ENCODE peak calls at places on chromosomes 3 and 15, in five cellular contexts. S, O, V, B and W are unnamed samples.

GRCh38 chr3:120622457-120622856 is 26.3 kb downstream of the NDUFB4 start:
- DNase-seq in S (no peak), O (no peak), V (no peak), B (no peak), W (no peak)

GRCh38 chr3:81302045-81302444 is 459.4 kb downstream of the GBE1 start:
- DNase-seq in S (no peak), O (no peak), V (peak), B (peak), W (peak)

GRCh38 chr3:122824465-122825379 is 29.9 kb downstream of the SLC49A4 start:
- DNase-seq in S (no peak), O (peak), V (no peak), B (no peak), W (peak)

GRCh38 chr15:75089781-75090734 is 66.7 kb downstream of the PPCDC start:
- DNase-seq in S (no peak), O (no peak), V (peak), B (no peak), W (no peak)

GRCh38 chr15:85063088-85063487 is 81.4 kb downstream of the PDE8A start:
- DNase-seq in S (no peak), O (no peak), V (no peak), B (no peak), W (no peak)

GRCh38 chr3:98013428-98014349 is 21.4 kb downstream of the GABRR3 start:
- DNase-seq in S (no peak), O (no peak), V (no peak), B (no peak), W (peak)

GRCh38 chr15:68424754-68425390 is 7.1 kb downstream of the ITGA11 start:
- DNase-seq in S (no peak), O (no peak), V (no peak), B (no peak), W (no peak)

GRCh38 chr15:28935316-28935715 is 49.5 kb downstream of the APBA2 start:
- DNase-seq in S (no peak), O (no peak), V (peak), B (no peak), W (no peak)

GRCh38 chr3:184176377-184177330 is 2.0 kb downstream of the AP2M1 start:
- DNase-seq in S (peak), O (peak), V (peak), B (no peak), W (peak)

GRCh38 chr3:126522363-126522788 is 1.6 kb upstream of the CHST13 start:
- DNase-seq in S (peak), O (no peak), V (peak), B (no peak), W (peak)

GRCh38 chr3:38094999-38095398 is 41.9 kb downstream of the ACAA1 start:
- DNase-seq in S (no peak), O (no peak), V (no peak), B (no peak), W (no peak)

GRCh38 chr15:44173813-44174212 is 21.3 kb downstream of the FRMD5 start:
- DNase-seq in S (no peak), O (no peak), V (no peak), B (no peak), W (no peak)

GRCh38 chr3:105629725-105630124 is 239.1 kb downstream of the CBLB start:
- DNase-seq in S (no peak), O (no peak), V (no peak), B (no peak), W (peak)

GRCh38 chr15:67080900-67081431 is 15.6 kb downstream of the SMAD3 start:
- DNase-seq in S (no peak), O (peak), V (peak), B (peak), W (peak)

GRCh38 chr3:156612906-156613305 is 58.0 kb upstream of the SSR3 start:
- DNase-seq in S (no peak), O (no peak), V (no peak), B (no peak), W (no peak)

GRCh38 chr3:62169871-62170660 is 203.3 kb downstream of the FEZF2 start:
- DNase-seq in S (no peak), O (no peak), V (no peak), B (no peak), W (peak)

GRCh38 chr15:68609618-68610017 is 30.8 kb downstream of the CORO2B start:
- DNase-seq in S (peak), O (no peak), V (peak), B (no peak), W (peak)

GRCh38 chr15:93088981-93089854 is at the start of gene RGMA:
- DNase-seq in S (peak), O (no peak), V (no peak), B (no peak), W (no peak)

GRCh38 chr3:119240101-119240581 is 537 bp downstream of the B4GALT4 start:
- DNase-seq in S (no peak), O (no peak), V (no peak), B (no peak), W (no peak)

GRCh38 chr3:188294823-188295487 is 141.0 kb downstream of the LPP start:
- DNase-seq in S (no peak), O (peak), V (no peak), B (no peak), W (peak)

GRCh38 chr3:195080571-195081141 is 190.3 kb downstream of the XXYLT1 start:
- DNase-seq in S (no peak), O (no peak), V (no peak), B (no peak), W (no peak)

GRCh38 chr3:23073721-23074300 is 129.3 kb upstream of the UBE2E2 start:
- DNase-seq in S (no peak), O (no peak), V (no peak), B (no peak), W (no peak)

DNA sequence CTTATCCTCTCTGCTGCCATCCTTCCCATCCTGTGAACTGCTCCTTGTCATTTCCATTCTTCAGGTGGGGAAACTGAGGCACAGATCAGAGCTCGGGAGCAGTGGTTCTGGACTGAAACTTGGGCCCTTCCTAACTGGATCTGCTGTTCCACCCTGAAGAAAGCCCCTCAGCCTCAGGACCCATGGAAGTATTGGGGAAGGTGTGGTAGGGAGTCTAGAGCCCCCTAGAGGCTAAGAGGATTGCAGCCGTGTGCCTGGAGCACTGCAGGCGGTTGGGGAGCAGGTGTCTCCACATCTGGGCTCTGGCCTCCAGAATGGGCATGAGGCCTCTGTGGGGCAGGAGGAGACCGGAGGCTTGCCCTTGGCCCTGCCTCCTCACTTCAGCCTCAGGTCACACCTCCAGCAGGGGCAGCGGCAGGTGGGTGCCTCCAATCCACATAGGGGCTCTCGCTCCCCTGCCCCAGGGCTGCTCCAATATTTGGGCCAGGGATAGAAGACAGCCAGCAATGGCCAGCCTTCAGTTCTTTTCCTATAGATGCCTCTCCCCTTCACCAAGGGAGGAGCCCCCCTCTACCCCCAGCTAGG is 28.1 kb downstream of the DNAJB8 start:
- DNase-seq in S (no peak), O (no peak), V (peak), B (no peak), W (no peak)
- TF ChIP-seq CTCF in S (no peak), O (peak), V (peak), B (peak), W (peak)

DNA sequence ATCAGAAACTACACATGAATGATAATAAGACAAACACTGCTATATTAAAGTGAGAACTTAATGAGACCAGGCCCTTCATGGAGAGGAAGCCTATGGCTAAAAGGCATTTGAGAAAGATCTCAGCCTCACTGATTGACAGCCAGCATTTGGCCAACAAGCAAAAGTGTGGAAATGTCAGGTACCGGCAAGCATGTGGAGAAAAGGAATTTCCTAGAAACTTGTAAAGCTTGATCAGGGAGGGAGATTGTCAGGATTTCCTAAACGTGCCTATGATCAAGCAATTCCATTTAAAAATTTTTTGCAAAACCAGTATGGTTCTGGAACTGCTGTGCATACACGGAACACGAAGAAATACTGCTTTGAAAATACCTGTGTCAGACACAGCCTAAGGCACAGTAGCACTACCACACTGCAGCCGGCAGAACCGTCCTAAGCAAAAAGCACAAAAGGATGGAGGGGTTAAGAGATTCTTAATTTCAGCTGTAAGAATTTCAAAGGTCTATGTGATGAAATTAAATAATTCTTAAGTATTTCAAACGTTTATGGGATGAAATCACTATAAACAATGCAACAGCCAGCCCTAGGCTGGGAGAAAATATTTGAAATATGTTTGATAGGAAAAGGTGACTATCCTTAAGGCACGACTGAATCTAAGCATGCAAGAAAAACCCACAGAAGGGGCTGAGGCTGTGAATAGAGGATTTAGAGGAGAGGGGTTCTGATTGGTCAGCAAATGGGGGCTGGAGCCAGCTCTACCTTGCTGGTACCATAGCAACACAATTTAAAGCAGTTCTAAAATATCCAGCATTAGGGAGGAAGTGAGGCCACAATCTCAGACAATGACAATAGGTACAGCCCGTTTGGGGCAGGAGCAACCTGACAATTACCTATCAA is 220.6 kb upstream of the ATP10A start:
- DNase-seq in S (no peak), O (no peak), V (no peak), B (no peak), W (no peak)
- H3K4me3 ChIP-seq in S (no peak), O (no peak), V (no peak), B (no peak), W (no peak)

DNA sequence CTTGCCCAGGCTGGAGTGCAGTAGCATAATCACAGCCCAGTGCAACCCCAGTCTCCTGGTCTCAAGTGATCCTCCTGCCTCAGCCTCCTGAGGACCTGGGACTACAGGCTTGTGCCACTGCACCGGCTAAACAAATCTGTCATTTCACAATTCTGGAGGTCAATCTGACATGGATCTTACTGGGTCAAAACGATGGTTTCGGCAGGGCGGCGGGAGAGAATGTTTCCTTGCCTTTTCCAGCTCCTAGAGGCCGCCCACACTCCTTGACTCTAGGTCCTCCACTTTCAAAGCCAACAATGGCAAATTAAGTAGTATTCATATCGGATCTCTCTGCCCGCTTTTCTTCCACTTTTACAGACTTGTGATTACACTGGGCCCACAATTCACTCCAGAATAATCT is 14.8 kb downstream of the ATP10A start:
- DNase-seq in S (no peak), O (no peak), V (no peak), B (no peak), W (no peak)
- TF ChIP-seq CTCF in S (no peak), O (no peak), V (no peak), B (no peak), W (no peak)

GRCh38 chr15:54854667-54855066 is 342.1 kb downstream of the RSL24D1 start:
- DNase-seq in S (no peak), O (no peak), V (no peak), B (no peak), W (no peak)

GRCh38 chr15:54859982-54860381 is 336.8 kb downstream of the RSL24D1 start:
- DNase-seq in S (no peak), O (no peak), V (no peak), B (no peak), W (no peak)
- H3K4me3 ChIP-seq in S (no peak), O (no peak), V (no peak), B (no peak), W (no peak)